ENCODE peak calls at places on chromosomes 11 and 22, in ten cellular contexts. I is AG08395; J is T-cell; O is NCI-H510A treated with DMSO at 0.1 percent for 48 hours; S is activated T-cell treated with anti-CD3 and anti-CD28 coated beads for 1 hour; U is fibroblast of the conjunctiva; R is M059J; D is effector CD4-positive, alpha-beta T cell; H is fibroblast of gingiva; Y is activated CD4-positive, alpha-beta T cell treated with anti-CD3 and anti-CD28 coated beads for 48 hours. T is an unnamed sample.
A peak's percentile ranks its signal among the peaks of the same experiment; 100 is the strongest.

GRCh38 chr11:10438451-10438850 is 16.6 kb upstream of the AMPD3 start:
- DNase-seq in I (no peak), J (no peak), O (no peak), S (no peak), U (no peak), R (no peak), D (no peak), H (no peak), Y (no peak), T (no peak)

GRCh38 chr11:1488575-1489180 is 2.1 kb upstream of the MOB2 start:
- DNase-seq in I (no peak), J (no peak), O (no peak), S (no peak), U (no peak), R (no peak), D (no peak), H (no peak), Y (no peak), T (no peak)

GRCh38 chr22:35430897-35431322 is 31.0 kb downstream of the MCM5 start:
- DNase-seq in I (peak; percentile 97), J (peak; percentile 57), O (peak; percentile 33), S (peak; percentile 60), U (peak; percentile 74), R (peak; percentile 85), D (peak; percentile 60), H (peak; percentile 87), Y (peak; percentile 80), T (peak; percentile 49)

GRCh38 chr11:110827276-110827675 is 115.0 kb upstream of the ARHGAP20 start:
- DNase-seq in I (no peak), J (no peak), O (no peak), S (no peak), U (no peak), R (no peak), D (no peak), H (no peak), Y (no peak), T (no peak)

GRCh38 chr11:47786373-47786772 is 19.2 kb upstream of the FNBP4 start:
- DNase-seq in I (peak; percentile 6), J (no peak), O (peak; percentile 11), S (no peak), U (no peak), R (peak; percentile 10), D (no peak), H (peak; percentile 47), Y (no peak), T (no peak)

GRCh38 chr22:43828711-43829447 is 16.8 kb upstream of the EFCAB6 start:
- DNase-seq in I (peak; percentile 57), J (no peak), O (no peak), S (no peak), U (peak; percentile 49), R (no peak), D (no peak), H (peak; percentile 83), Y (no peak), T (no peak)

GRCh38 chr22:19178659-19179471 is at the start of gene SLC25A1:
- DNase-seq in I (peak; percentile 97), J (peak; percentile 15), O (peak; percentile 54), S (peak; percentile 62), U (peak; percentile 73), R (peak; percentile 77), D (peak; percentile 67), H (peak; percentile 86), Y (peak; percentile 90), T (peak; percentile 71)

GRCh38 chr11:119895981-119896380 is 167.0 kb upstream of the NECTIN1 start:
- DNase-seq in I (no peak), J (no peak), O (no peak), S (no peak), U (no peak), R (no peak), D (no peak), H (no peak), Y (no peak), T (no peak)

GRCh38 chr11:123166095-123166559 is 28.9 kb downstream of the CLMP start:
- DNase-seq in I (peak; percentile 38), J (no peak), O (no peak), S (no peak), U (no peak), R (peak; percentile 45), D (no peak), H (no peak), Y (peak; percentile 46), T (no peak)

T was measured in stimulated activated naive CD4-positive, alpha-beta T cell.